ENCODE peak calls at places on chromosome 17, in eight cellular contexts. One of them, this sample, is unnamed.

GRCh38 chr17:32569171-32570080 is 82.6 kb downstream of the CDK5R1 start:
- DNase-seq in activated CD8-positive, alpha-beta T cell treated with anti-CD3 and anti-CD28 coated beads, Interleukin-2, amount 10 ng/mL, durations not matched to agents 7 days and 5 days: no peak
- DNase-seq in T47D: no peak
- DNase-seq in adrenal gland: no peak
- DNase-seq in sciatic nerve: no peak
- DNase-seq in cardiac septum: no peak
- DNase-seq in fibroblast of lung: no peak
- DNase-seq in cardiac muscle cell: no peak
- DNase-seq in this sample: no peak

GRCh38 chr17:29941334-29941733 is at the start of gene EFCAB5:
- DNase-seq in activated CD8-positive, alpha-beta T cell treated with anti-CD3 and anti-CD28 coated beads, Interleukin-2, amount 10 ng/mL, durations not matched to agents 7 days and 5 days: no peak
- DNase-seq in T47D: no peak
- DNase-seq in adrenal gland: no peak
- DNase-seq in sciatic nerve: no peak
- DNase-seq in cardiac septum: no peak
- DNase-seq in fibroblast of lung: no peak
- DNase-seq in cardiac muscle cell: no peak
- DNase-seq in this sample: no peak

GRCh38 chr17:80786470-80786869 is 205.2 kb upstream of the CHMP6 start:
- DNase-seq in activated CD8-positive, alpha-beta T cell treated with anti-CD3 and anti-CD28 coated beads, Interleukin-2, amount 10 ng/mL, durations not matched to agents 7 days and 5 days: no peak
- DNase-seq in T47D: no peak
- DNase-seq in adrenal gland: no peak
- DNase-seq in sciatic nerve: no peak
- DNase-seq in cardiac septum: no peak
- DNase-seq in fibroblast of lung: no peak
- DNase-seq in cardiac muscle cell: no peak
- DNase-seq in this sample: no peak

GRCh38 chr17:66420961-66421371 is 118.6 kb downstream of the PRKCA start:
- DNase-seq in activated CD8-positive, alpha-beta T cell treated with anti-CD3 and anti-CD28 coated beads, Interleukin-2, amount 10 ng/mL, durations not matched to agents 7 days and 5 days: no peak
- DNase-seq in T47D: no peak
- DNase-seq in adrenal gland: peak; percentile 39
- DNase-seq in sciatic nerve: no peak
- DNase-seq in cardiac septum: no peak
- DNase-seq in fibroblast of lung: peak; percentile 78
- DNase-seq in cardiac muscle cell: peak; percentile 92
- DNase-seq in this sample: no peak

GRCh38 chr17:48892940-48893645 is 506 bp downstream of the ATP5MC1 start:
- DNase-seq in activated CD8-positive, alpha-beta T cell treated with anti-CD3 and anti-CD28 coated beads, Interleukin-2, amount 10 ng/mL, durations not matched to agents 7 days and 5 days: peak; percentile 28
- DNase-seq in T47D: no peak
- DNase-seq in adrenal gland: no peak
- DNase-seq in sciatic nerve: no peak
- DNase-seq in cardiac septum: no peak
- DNase-seq in fibroblast of lung: peak; percentile 18
- DNase-seq in cardiac muscle cell: no peak
- DNase-seq in this sample: no peak

GRCh38 chr17:67390646-67391480 is 13.8 kb downstream of the PITPNC1 start:
- DNase-seq in activated CD8-positive, alpha-beta T cell treated with anti-CD3 and anti-CD28 coated beads, Interleukin-2, amount 10 ng/mL, durations not matched to agents 7 days and 5 days: peak; percentile 82
- DNase-seq in T47D: no peak
- DNase-seq in adrenal gland: peak; percentile 64
- DNase-seq in sciatic nerve: no peak
- DNase-seq in cardiac septum: no peak
- DNase-seq in fibroblast of lung: peak; percentile 94
- DNase-seq in cardiac muscle cell: peak; percentile 81
- DNase-seq in this sample: peak; percentile 54

GRCh38 chr17:59101178-59101577 is 5.5 kb downstream of the TRIM37 start:
- DNase-seq in activated CD8-positive, alpha-beta T cell treated with anti-CD3 and anti-CD28 coated beads, Interleukin-2, amount 10 ng/mL, durations not matched to agents 7 days and 5 days: no peak
- DNase-seq in T47D: no peak
- DNase-seq in adrenal gland: no peak
- DNase-seq in sciatic nerve: no peak
- DNase-seq in cardiac septum: no peak
- DNase-seq in fibroblast of lung: no peak
- DNase-seq in cardiac muscle cell: no peak
- DNase-seq in this sample: no peak

GRCh38 chr17:299546-299945 is 53.1 kb downstream of the RPH3AL start:
- DNase-seq in activated CD8-positive, alpha-beta T cell treated with anti-CD3 and anti-CD28 coated beads, Interleukin-2, amount 10 ng/mL, durations not matched to agents 7 days and 5 days: no peak
- DNase-seq in T47D: no peak
- DNase-seq in adrenal gland: peak; percentile 11
- DNase-seq in sciatic nerve: peak; percentile 64
- DNase-seq in cardiac septum: peak; percentile 33
- DNase-seq in fibroblast of lung: no peak
- DNase-seq in cardiac muscle cell: no peak
- DNase-seq in this sample: no peak

GRCh38 chr17:21677911-21678310 is 14.4 kb upstream of the KCNJ18 start:
- DNase-seq in activated CD8-positive, alpha-beta T cell treated with anti-CD3 and anti-CD28 coated beads, Interleukin-2, amount 10 ng/mL, durations not matched to agents 7 days and 5 days: no peak
- DNase-seq in T47D: no peak
- DNase-seq in adrenal gland: no peak
- DNase-seq in sciatic nerve: peak; percentile 45
- DNase-seq in cardiac septum: peak; percentile 50
- DNase-seq in fibroblast of lung: no peak
- DNase-seq in cardiac muscle cell: no peak
- DNase-seq in this sample: no peak

GRCh38 chr17:32323784-32324590 is 18.0 kb downstream of the C17orf75 start:
- DNase-seq in activated CD8-positive, alpha-beta T cell treated with anti-CD3 and anti-CD28 coated beads, Interleukin-2, amount 10 ng/mL, durations not matched to agents 7 days and 5 days: peak; percentile 57
- DNase-seq in T47D: no peak
- DNase-seq in adrenal gland: peak; percentile 46
- DNase-seq in sciatic nerve: no peak
- DNase-seq in cardiac septum: no peak
- DNase-seq in fibroblast of lung: no peak
- DNase-seq in cardiac muscle cell: no peak
- DNase-seq in this sample: no peak

GRCh38 chr17:50634123-50634914 is at the start of gene ABCC3:
- DNase-seq in activated CD8-positive, alpha-beta T cell treated with anti-CD3 and anti-CD28 coated beads, Interleukin-2, amount 10 ng/mL, durations not matched to agents 7 days and 5 days: no peak
- DNase-seq in T47D: peak; percentile 74
- DNase-seq in adrenal gland: peak; percentile 70
- DNase-seq in sciatic nerve: no peak
- DNase-seq in cardiac septum: no peak
- DNase-seq in fibroblast of lung: peak; percentile 50
- DNase-seq in cardiac muscle cell: peak; percentile 63
- DNase-seq in this sample: no peak